ENCODE peak calls at places on chromosomes 6 and 20, in five cellular contexts. J is AG08395, Q is Daoy, A is NCI-H2171, H is GM12865. C is an unnamed sample.

GRCh38 chr20:41770427-41770826 is 152.2 kb upstream of the CHD6 start:
- DNase-seq in Q (no peak), A (no peak), J (no peak), H (no peak), C (no peak)

GRCh38 chr6:44542401-44543116 is 155.1 kb downstream of the CDC5L start:
- DNase-seq in A (no peak), J (peak; percentile 47), Q (no peak), H (no peak), C (no peak)

GRCh38 chr6:129368970-129369369 is 341.0 kb downstream of the ARHGAP18 start:
- DNase-seq in A (no peak), H (no peak), Q (no peak), J (no peak), C (no peak)

GRCh38 chr6:104884867-104885517 is 25.3 kb upstream of the HACE1 start:
- DNase-seq in H (no peak), J (no peak), Q (peak; percentile 47), A (no peak), C (no peak)

GRCh38 chr20:25148181-25148981 is 47.1 kb upstream of the ENTPD6 start:
- DNase-seq in H (peak; percentile 16), J (peak; percentile 55), Q (no peak), A (no peak), C (peak; percentile 32)

GRCh38 chr6:25951296-25952032 is 11.1 kb upstream of the TRIM38 start:
- DNase-seq in A (no peak), Q (no peak), J (no peak), H (no peak), C (no peak)

GRCh38 chr20:37265152-37265551 is 3.5 kb upstream of the GHRH start:
- DNase-seq in Q (peak; percentile 24), H (peak; percentile 73), J (no peak), A (no peak), C (no peak)

GRCh38 chr6:168390746-168391400 is 50.1 kb upstream of the SMOC2 start:
- DNase-seq in H (no peak), A (no peak), J (no peak), Q (no peak), C (no peak)

GRCh38 chr6:7673063-7673536 is 52.8 kb upstream of the BMP6 start:
- DNase-seq in H (peak; percentile 24), J (peak; percentile 71), A (no peak), Q (peak; percentile 66), C (no peak)

GRCh38 chr6:42720739-42721138 is 1.7 kb downstream of the PRPH2 start:
- DNase-seq in Q (peak; percentile 52), H (no peak), J (no peak), A (no peak), C (no peak)

GRCh38 chr6:166587631-166588413 is 1.3 kb upstream of the RAMACL start:
- DNase-seq in Q (no peak), A (no peak), J (no peak), H (peak; percentile 70), C (no peak)

GRCh38 chr6:10951675-10952282 is 64.9 kb downstream of the SYCP2L start:
- DNase-seq in A (no peak), H (peak; percentile 43), Q (peak; percentile 45), J (peak; percentile 70), C (no peak)

GRCh38 chr6:111971866-111972532 is 81.9 kb upstream of the CCN6 start:
- DNase-seq in Q (no peak), A (no peak), H (peak; percentile 48), J (no peak), C (no peak)

GRCh38 chr6:29737707-29738630 is 14.7 kb downstream of the HLA-F start:
- DNase-seq in J (peak; percentile 77), H (peak; percentile 82), Q (peak; percentile 69), A (no peak), C (peak; percentile 61)

GRCh38 chr20:10674684-10675455 is 1.1 kb upstream of the JAG1 start:
- DNase-seq in Q (peak; percentile 85), H (peak; percentile 84), A (no peak), J (peak; percentile 80), C (no peak)

GRCh38 chr6:33788694-33789549 is at the start of gene LEMD2:
- DNase-seq in J (peak; percentile 95), A (peak; percentile 88), H (peak; percentile 95), Q (peak; percentile 99), C (peak; percentile 89)

GRCh38 chr20:64146301-64146935 is 17.8 kb upstream of the MYT1 start:
- DNase-seq in Q (no peak), H (no peak), J (no peak), A (peak; percentile 71), C (no peak)

GRCh38 chr6:145875496-145876244 is 61.1 kb upstream of the FBXO30 start:
- DNase-seq in Q (no peak), J (no peak), A (no peak), H (no peak), C (no peak)

GRCh38 chr6:129653229-129653628 is 56.7 kb downstream of the ARHGAP18 start:
- DNase-seq in A (no peak), J (no peak), Q (no peak), H (no peak), C (no peak)

GRCh38 chr20:17650816-17651760 is 31.0 kb downstream of the RRBP1 start:
- DNase-seq in H (no peak), Q (no peak), J (peak; percentile 61), A (no peak), C (no peak)

GRCh38 chr6:160391419-160392116 is 43.4 kb downstream of the SLC22A3 start:
- DNase-seq in Q (peak; percentile 14), A (no peak), J (no peak), H (no peak), C (no peak)

GRCh38 chr6:40710626-40711354 is 123.6 kb upstream of the LRFN2 start:
- DNase-seq in J (no peak), H (peak; percentile 50), Q (no peak), A (no peak), C (no peak)

GRCh38 chr20:63148696-63149095 is 67.2 kb downstream of the YTHDF1 start:
- DNase-seq in Q (no peak), H (no peak), J (no peak), A (no peak), C (no peak)

GRCh38 chr6:118963003-118963402 is 28.0 kb upstream of the MCM9 start:
- DNase-seq in H (no peak), J (peak; percentile 13), A (no peak), Q (no peak), C (no peak)

GRCh38 chr6:72348926-72349325 is 272.9 kb upstream of the KCNQ5 start:
- DNase-seq in H (no peak), Q (peak; percentile 9), A (no peak), J (no peak), C (no peak)

GRCh38 chr6:7129784-7130569 is 22.2 kb downstream of the RREB1 start:
- DNase-seq in J (peak; percentile 73), Q (peak; percentile 63), A (no peak), H (no peak), C (no peak)

GRCh38 chr6:157045831-157046454 is 268.8 kb downstream of the ARID1B start:
- DNase-seq in A (no peak), J (peak; percentile 74), Q (peak; percentile 79), H (no peak), C (no peak)

GRCh38 chr20:24583169-24583792 is 113.9 kb downstream of the SYNDIG1 start:
- DNase-seq in Q (no peak), A (no peak), J (no peak), H (no peak), C (no peak)

GRCh38 chr6:142356271-142356938 is 54.6 kb downstream of the ADGRG6 start:
- DNase-seq in A (no peak), Q (peak; percentile 24), H (no peak), J (peak; percentile 35), C (no peak)

GRCh38 chr6:145891126-145891525 is 73.0 kb downstream of the SHPRH start:
- DNase-seq in H (no peak), A (no peak), Q (no peak), J (peak; percentile 8), C (no peak)